ENCODE peak calls at places on chromosomes 7 and 10, in five cellular contexts. One of them, this sample, is unnamed.

GRCh38 chr10:62732841-62733653 is 71.5 kb upstream of the ADO start:
- DNase-seq in NCI-H2081: no peak
- DNase-seq in T-helper 2 cell: peak
- DNase-seq in PC-9: peak
- DNase-seq in amniotic stem cell: no peak
- DNase-seq in this sample: no peak

GRCh38 chr7:97422046-97422445 is 304.5 kb downstream of the SDHAF3 start:
- DNase-seq in amniotic stem cell: no peak
- DNase-seq in T-helper 2 cell: no peak
- DNase-seq in PC-9: no peak
- DNase-seq in NCI-H2081: no peak
- DNase-seq in this sample: no peak

GRCh38 chr7:49577576-49577975 is 195.9 kb upstream of the VWC2 start:
- DNase-seq in T-helper 2 cell: no peak
- DNase-seq in amniotic stem cell: no peak
- DNase-seq in PC-9: no peak
- DNase-seq in NCI-H2081: no peak
- DNase-seq in this sample: no peak

GRCh38 chr10:106897631-106898161 is 266.8 kb downstream of the SORCS1 start:
- DNase-seq in PC-9: no peak
- DNase-seq in amniotic stem cell: no peak
- DNase-seq in T-helper 2 cell: no peak
- DNase-seq in NCI-H2081: no peak
- DNase-seq in this sample: no peak

GRCh38 chr10:101011517-101012423 is 12.2 kb downstream of the LZTS2 start:
- DNase-seq in amniotic stem cell: no peak
- DNase-seq in PC-9: no peak
- DNase-seq in T-helper 2 cell: no peak
- DNase-seq in NCI-H2081: no peak
- DNase-seq in this sample: no peak

GRCh38 chr10:109259293-109259692 is 664.0 kb downstream of the XPNPEP1 start:
- DNase-seq in T-helper 2 cell: no peak
- DNase-seq in PC-9: peak
- DNase-seq in amniotic stem cell: no peak
- DNase-seq in NCI-H2081: no peak
- DNase-seq in this sample: peak

GRCh38 chr10:80407836-80408197 is 534 bp upstream of the PRXL2A start:
- DNase-seq in amniotic stem cell: no peak
- DNase-seq in PC-9: peak
- DNase-seq in T-helper 2 cell: peak
- DNase-seq in NCI-H2081: peak
- DNase-seq in this sample: no peak

GRCh38 chr7:104784678-104785077 is 229.3 kb upstream of the KMT2E start:
- DNase-seq in NCI-H2081: no peak
- DNase-seq in T-helper 2 cell: no peak
- DNase-seq in amniotic stem cell: no peak
- DNase-seq in PC-9: no peak
- DNase-seq in this sample: no peak

GRCh38 chr10:118911361-118911760 is 118.2 kb upstream of the NANOS1 start:
- DNase-seq in T-helper 2 cell: no peak
- DNase-seq in NCI-H2081: no peak
- DNase-seq in amniotic stem cell: no peak
- DNase-seq in PC-9: peak
- DNase-seq in this sample: no peak

GRCh38 chr10:43966571-43966965 is 317.9 kb upstream of the ZNF32 start:
- DNase-seq in amniotic stem cell: no peak
- DNase-seq in NCI-H2081: no peak
- DNase-seq in T-helper 2 cell: no peak
- DNase-seq in PC-9: no peak
- DNase-seq in this sample: no peak

GRCh38 chr7:108598153-108598552 is 28.5 kb downstream of the DNAJB9 start:
- DNase-seq in amniotic stem cell: no peak
- DNase-seq in T-helper 2 cell: no peak
- DNase-seq in NCI-H2081: peak
- DNase-seq in PC-9: no peak
- DNase-seq in this sample: no peak

GRCh38 chr10:97752956-97753355 is 16.0 kb downstream of the ZFYVE27 start:
- DNase-seq in PC-9: no peak
- DNase-seq in NCI-H2081: no peak
- DNase-seq in T-helper 2 cell: no peak
- DNase-seq in amniotic stem cell: no peak
- DNase-seq in this sample: no peak

GRCh38 chr7:87001214-87001613 is 58.2 kb downstream of the ELAPOR2 start:
- DNase-seq in T-helper 2 cell: no peak
- DNase-seq in amniotic stem cell: no peak
- DNase-seq in PC-9: no peak
- DNase-seq in NCI-H2081: no peak
- DNase-seq in this sample: no peak

GRCh38 chr10:72087392-72087968 is 871 bp downstream of the SPOCK2 start:
- DNase-seq in T-helper 2 cell: peak
- DNase-seq in PC-9: no peak
- DNase-seq in amniotic stem cell: no peak
- DNase-seq in NCI-H2081: no peak
- DNase-seq in this sample: no peak